ENCODE peak calls at places on chromosome 17, in six cellular contexts. N, O, P, D, W and U are unnamed samples.

GRCh38 chr17:1154704-1155103 is 25.1 kb downstream of the ABR start:
- DNase-seq in N (no peak), O (no peak), P (no peak), D (no peak), W (no peak), U (no peak)

GRCh38 chr17:48632579-48633265 is 6.6 kb upstream of the HOXB9 start:
- DNase-seq in N (no peak), O (no peak), P (no peak), D (no peak), W (peak), U (peak)

GRCh38 chr17:20823890-20824289 is 218.9 kb downstream of the USP22 start:
- DNase-seq in N (peak), O (no peak), P (no peak), D (no peak), W (no peak), U (peak)

GRCh38 chr17:63934391-63935112 is 2.4 kb upstream of the CD79B start:
- DNase-seq in N (no peak), O (no peak), P (no peak), D (no peak), W (no peak), U (no peak)

GRCh38 chr17:80348551-80349436 is 66.2 kb upstream of the ENDOV start:
- DNase-seq in N (peak), O (peak), P (no peak), D (no peak), W (no peak), U (peak)

GRCh38 chr17:42772945-42773289 is 332 bp upstream of the VPS25 start:
- DNase-seq in N (no peak), O (no peak), P (no peak), D (no peak), W (no peak), U (no peak)

GRCh38 chr17:75959046-75959838 is 18.4 kb upstream of the FBF1 start:
- DNase-seq in N (no peak), O (no peak), P (no peak), D (no peak), W (no peak), U (peak)

GRCh38 chr17:65554568-65555223 is 6.8 kb downstream of the AXIN2 start:
- DNase-seq in N (peak), O (peak), P (no peak), D (no peak), W (no peak), U (no peak)

GRCh38 chr17:29138184-29138955 is 41.8 kb downstream of the MYO18A start:
- DNase-seq in N (no peak), O (peak), P (no peak), D (no peak), W (no peak), U (no peak)

GRCh38 chr17:77810536-77810935 is 148.0 kb upstream of the TNRC6C start:
- DNase-seq in N (peak), O (peak), P (no peak), D (no peak), W (peak), U (peak)

GRCh38 chr17:61451538-61452300 is 503 bp upstream of the TBX4 start:
- DNase-seq in N (no peak), O (no peak), P (no peak), D (no peak), W (peak), U (no peak)

GRCh38 chr17:45895304-45895968 is 1.1 kb downstream of the MAPT start:
- DNase-seq in N (peak), O (no peak), P (no peak), D (peak), W (peak), U (peak)

GRCh38 chr17:79473111-79473835 is 137.6 kb downstream of the RBFOX3 start:
- DNase-seq in N (no peak), O (no peak), P (no peak), D (no peak), W (no peak), U (no peak)

GRCh38 chr17:49995055-49995738 is at the start of gene DLX3:
- DNase-seq in N (peak), O (peak), P (peak), D (peak), W (peak), U (peak)

GRCh38 chr17:81129289-81129688 is 36.0 kb upstream of the PVALEF start:
- DNase-seq in N (no peak), O (no peak), P (no peak), D (no peak), W (no peak), U (no peak)

GRCh38 chr17:1793447-1793806 is 31.6 kb downstream of the SERPINF1 start:
- DNase-seq in N (no peak), O (peak), P (no peak), D (no peak), W (no peak), U (peak)

GRCh38 chr17:29571883-29572681 is 3.6 kb downstream of the TP53I13 start:
- DNase-seq in N (no peak), O (no peak), P (no peak), D (no peak), W (peak), U (no peak)

GRCh38 chr17:65557349-65558310 is 3.8 kb downstream of the AXIN2 start:
- DNase-seq in N (peak), O (peak), P (no peak), D (no peak), W (no peak), U (no peak)

GRCh38 chr17:34154916-34155730 is 100.0 kb upstream of the CCL2 start:
- DNase-seq in N (no peak), O (no peak), P (no peak), D (no peak), W (peak), U (peak)

GRCh38 chr17:54373970-54374369 is 526.7 kb upstream of the TOM1L1 start:
- DNase-seq in N (no peak), O (no peak), P (no peak), D (no peak), W (no peak), U (no peak)

GRCh38 chr17:78151514-78152008 is 5.4 kb downstream of the C17orf99 start:
- DNase-seq in N (no peak), O (no peak), P (no peak), D (no peak), W (peak), U (no peak)

GRCh38 chr17:19712436-19713004 is 3.9 kb downstream of the SLC47A2 start:
- DNase-seq in N (no peak), O (no peak), P (no peak), D (no peak), W (no peak), U (no peak)

GRCh38 chr17:2693561-2694380 is 17.8 kb downstream of the CLUH start:
- DNase-seq in N (no peak), O (no peak), P (no peak), D (no peak), W (no peak), U (no peak)

GRCh38 chr17:45060382-45060823 is 714 bp upstream of the NMT1 start:
- DNase-seq in N (no peak), O (no peak), P (no peak), D (no peak), W (no peak), U (no peak)

GRCh38 chr17:27559996-27560481 is 70.9 kb upstream of the LGALS9 start:
- DNase-seq in N (peak), O (peak), P (no peak), D (no peak), W (no peak), U (no peak)

GRCh38 chr17:143785-144281 is 6.5 kb downstream of the SCGB1C2 start:
- DNase-seq in N (peak), O (peak), P (peak), D (peak), W (peak), U (peak)

GRCh38 chr17:48613862-48614694 is 1.0 kb downstream of the HOXB8 start:
- DNase-seq in N (peak), O (peak), P (no peak), D (no peak), W (peak), U (peak)

GRCh38 chr17:56176101-56176500 is 22.8 kb downstream of the ANKFN1 start:
- DNase-seq in N (peak), O (peak), P (no peak), D (no peak), W (no peak), U (peak)

GRCh38 chr17:35674552-35674951 is 56.9 kb upstream of the RASL10B start:
- DNase-seq in N (no peak), O (no peak), P (no peak), D (no peak), W (no peak), U (no peak)

GRCh38 chr17:67559381-67559966 is 158.3 kb upstream of the NOL11 start:
- DNase-seq in N (no peak), O (no peak), P (no peak), D (no peak), W (peak), U (peak)

GRCh38 chr17:56593073-56593740 is at the start of gene NOG:
- DNase-seq in N (peak), O (peak), P (no peak), D (peak), W (peak), U (peak)

GRCh38 chr17:21453144-21453982 is 77.2 kb downstream of the KCNJ12 start:
- DNase-seq in N (no peak), O (no peak), P (no peak), D (no peak), W (peak), U (no peak)

GRCh38 chr17:13419676-13420075 is 182.1 kb downstream of the HS3ST3A1 start:
- DNase-seq in N (no peak), O (no peak), P (no peak), D (no peak), W (no peak), U (no peak)

GRCh38 chr17:7798839-7799238 is 35.2 kb upstream of the KDM6B start:
- DNase-seq in N (no peak), O (no peak), P (no peak), D (no peak), W (no peak), U (no peak)

GRCh38 chr17:7797976-7798375 is 36.0 kb upstream of the KDM6B start:
- DNase-seq in N (no peak), O (no peak), P (no peak), D (no peak), W (no peak), U (no peak)

GRCh38 chr17:7792611-7793010 is 41.4 kb upstream of the KDM6B start:
- DNase-seq in N (no peak), O (no peak), P (no peak), D (no peak), W (no peak), U (no peak)

GRCh38 chr17:7790150-7790549 is 43.9 kb upstream of the KDM6B start:
- DNase-seq in N (no peak), O (no peak), P (no peak), D (no peak), W (no peak), U (no peak)

GRCh38 chr17:7794063-7794663 is 39.9 kb upstream of the KDM6B start:
- DNase-seq in N (no peak), O (no peak), P (no peak), D (no peak), W (no peak), U (no peak)
- H2BK120ac ChIP-seq in N (no peak), O (no peak), P (no peak), D (peak), W (no peak), U (no peak)

DNA sequence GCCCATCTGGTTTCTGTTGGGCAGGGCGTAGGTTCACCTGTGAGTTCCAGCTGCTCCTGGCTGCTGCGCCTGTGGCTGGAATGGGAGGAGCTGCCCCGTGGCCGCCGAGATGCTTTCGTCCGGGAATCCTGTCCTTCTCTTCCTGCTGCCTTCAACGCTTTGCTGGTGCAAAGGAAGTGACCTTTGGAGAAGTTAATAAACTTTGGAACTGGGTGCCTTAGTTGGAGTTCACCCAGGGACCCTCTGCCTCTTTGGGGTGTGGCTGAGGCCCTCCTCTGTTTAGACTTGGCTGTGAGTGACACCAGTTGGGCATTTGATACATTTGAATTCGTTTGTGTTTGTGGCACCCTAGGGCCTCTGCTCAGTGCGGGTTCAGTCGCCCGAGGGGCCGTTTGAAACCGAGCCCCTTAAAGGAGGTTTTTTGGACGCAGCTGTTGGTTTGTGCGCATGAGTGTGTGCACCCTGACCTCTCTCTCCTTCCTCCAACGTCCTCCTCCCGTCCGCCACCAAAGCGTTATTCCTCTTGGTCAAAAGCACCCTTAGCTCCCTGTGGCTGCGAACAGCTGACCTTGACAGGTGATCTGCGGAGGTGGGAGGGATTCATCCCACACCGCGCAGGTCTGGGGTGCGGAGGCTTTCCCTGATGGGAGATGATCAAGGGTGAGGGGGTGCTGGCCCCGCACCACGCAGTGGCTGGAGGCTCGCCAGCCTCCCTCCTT is 9.0 kb upstream of the SECTM1 start:
- DNase-seq in N (no peak), O (no peak), P (no peak), D (no peak), W (no peak), U (no peak)
- H2BK120ac ChIP-seq in N (no peak), O (no peak), P (no peak), D (peak), W (no peak), U (no peak)

DNA sequence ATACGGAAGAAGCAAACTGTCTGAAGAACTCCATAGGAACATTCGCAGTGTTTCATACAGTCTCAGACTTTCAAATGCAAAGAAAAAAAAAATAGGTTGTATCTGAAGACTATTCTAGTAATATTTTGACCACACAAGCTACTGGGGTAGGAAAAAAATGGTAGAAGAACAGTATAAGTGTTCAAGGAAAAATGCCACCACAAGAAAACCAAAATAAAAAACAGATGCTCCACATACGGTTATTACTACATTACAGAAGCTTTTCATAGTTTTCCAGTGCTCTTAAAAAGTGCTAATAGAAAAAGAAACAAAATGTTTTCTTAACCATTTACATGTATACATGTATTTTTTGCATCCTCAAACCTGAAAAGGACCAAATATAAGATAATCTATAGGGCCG is 3.7 kb downstream of the NCOR1 start:
- DNase-seq in N (no peak), O (no peak), P (no peak), D (no peak), W (no peak), U (no peak)
- H2BK120ac ChIP-seq in N (no peak), O (no peak), P (no peak), D (no peak), W (no peak), U (no peak)

GRCh38 chr17:62653831-62654829 is 26.7 kb downstream of the MRC2 start:
- DNase-seq in N (peak), O (peak), P (no peak), D (peak), W (no peak), U (peak)
- H2BK120ac ChIP-seq in N (no peak), O (peak), P (no peak), D (peak), W (no peak), U (no peak)

DNA sequence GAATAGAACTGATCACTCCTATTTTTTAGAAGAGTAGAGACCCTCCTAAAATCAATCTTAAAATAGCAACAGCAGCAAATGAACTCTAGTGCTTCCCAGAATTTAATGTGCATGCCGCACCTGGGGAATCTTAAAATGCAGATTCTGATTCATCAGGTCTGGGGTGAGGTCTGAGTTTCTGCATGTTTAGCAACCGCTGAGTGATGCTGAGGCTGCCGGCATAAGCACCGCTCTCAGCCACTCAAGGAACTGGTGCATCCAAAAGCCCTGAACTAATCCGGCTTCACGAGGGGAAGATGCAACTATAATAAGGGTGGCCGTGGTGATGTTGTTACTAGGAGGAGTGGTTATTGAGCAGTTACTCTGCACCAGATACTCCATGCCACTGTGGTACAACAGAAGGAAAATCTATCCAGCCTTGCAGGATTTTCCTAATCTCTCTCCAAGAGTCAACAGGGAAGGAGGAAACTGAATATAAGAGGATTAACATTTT is 19.7 kb downstream of the SDK2 start:
- DNase-seq in N (no peak), O (no peak), P (no peak), D (no peak), W (no peak), U (no peak)
- H2BK120ac ChIP-seq in N (no peak), O (no peak), P (no peak), D (no peak), W (no peak), U (no peak)

DNA sequence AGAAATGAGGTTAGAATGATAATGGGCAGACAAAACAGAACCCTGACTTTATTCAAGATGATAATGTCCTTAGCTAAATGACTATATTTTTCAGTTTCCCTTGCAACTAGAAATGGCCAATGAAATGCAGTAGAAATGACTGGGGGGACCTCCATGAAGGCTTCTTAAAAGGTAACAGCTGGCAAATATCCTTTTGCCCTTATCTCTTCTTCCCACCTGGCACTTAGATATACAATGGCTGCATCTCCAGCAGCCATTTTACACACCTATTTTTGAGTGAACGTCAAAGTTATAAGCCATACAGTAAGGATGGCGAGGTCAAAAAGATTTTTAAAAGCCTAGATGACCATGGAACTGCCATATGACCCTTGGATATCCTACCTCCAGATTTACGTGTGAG is 39.9 kb downstream of the USP32 start:
- DNase-seq in N (no peak), O (no peak), P (no peak), D (no peak), W (no peak), U (no peak)
- H2BK120ac ChIP-seq in N (no peak), O (no peak), P (no peak), D (no peak), W (no peak), U (no peak)

GRCh38 chr17:4555863-4556646 is 871 bp upstream of the MYBBP1A start:
- DNase-seq in N (no peak), O (no peak), P (no peak), D (no peak), W (no peak), U (peak)

GRCh38 chr17:4554441-4554996 is 665 bp downstream of the MYBBP1A start:
- DNase-seq in N (no peak), O (no peak), P (no peak), D (no peak), W (no peak), U (no peak)

GRCh38 chr17:4556996-4557395 is 1.8 kb upstream of the MYBBP1A start:
- DNase-seq in N (no peak), O (no peak), P (no peak), D (no peak), W (no peak), U (no peak)

GRCh38 chr17:4553669-4554068 is 1.5 kb downstream of the MYBBP1A start:
- DNase-seq in N (no peak), O (no peak), P (no peak), D (no peak), W (no peak), U (no peak)

GRCh38 chr17:4554997-4555799 is at the start of gene MYBBP1A:
- DNase-seq in N (peak), O (peak), P (peak), D (peak), W (peak), U (peak)
- H2BK120ac ChIP-seq in N (peak), O (no peak), P (no peak), D (no peak), W (no peak), U (no peak)